ENCODE peak calls at places on chromosomes 16 and 17, in eight cellular contexts. D is GM23338; N is endothelial cell; Y is neural crest cell; L is CD8-positive, alpha-beta T cell; H is endodermal cell; E is lower leg skin; R is fibroblast of pulmonary artery. Q is an unnamed sample.

GRCh38 chr17:65956814-65957213 is 235.1 kb downstream of the CEP112 start:
- DNase-seq in D (no peak), N (no peak), Y (no peak), L (no peak), H (no peak), E (no peak), R (peak), Q (no peak)

GRCh38 chr17:39632153-39632941 is 4.6 kb upstream of the STARD3 start:
- DNase-seq in D (no peak), N (no peak), Y (no peak), L (no peak), H (peak), E (no peak), R (no peak), Q (no peak)

GRCh38 chr16:30567160-30567990 is 4.1 kb downstream of the ZNF688 start:
- DNase-seq in D (no peak), N (no peak), Y (no peak), L (no peak), H (no peak), E (no peak), R (peak), Q (no peak)

GRCh38 chr16:20610192-20610891 is 34.2 kb upstream of the ACSM2B start:
- DNase-seq in D (no peak), N (no peak), Y (no peak), L (no peak), H (no peak), E (no peak), R (no peak), Q (no peak)

GRCh38 chr17:181213-182163 is at the start of gene DOC2B:
- DNase-seq in D (peak), N (peak), Y (peak), L (no peak), H (peak), E (no peak), R (peak), Q (no peak)

GRCh38 chr17:81921996-81922565 is 4.1 kb upstream of the SIRT7 start:
- DNase-seq in D (no peak), N (no peak), Y (no peak), L (no peak), H (no peak), E (no peak), R (no peak), Q (no peak)

GRCh38 chr17:16378631-16379282 is 2.1 kb upstream of the UBB start:
- DNase-seq in D (peak), N (no peak), Y (no peak), L (no peak), H (peak), E (no peak), R (no peak), Q (no peak)

GRCh38 chr16:4182581-4183257 is 59.2 kb downstream of the SRL start:
- DNase-seq in D (no peak), N (no peak), Y (no peak), L (no peak), H (no peak), E (no peak), R (no peak), Q (no peak)

GRCh38 chr17:59840329-59840907 is 52.3 kb downstream of the TUBD1 start:
- DNase-seq in D (peak), N (no peak), Y (no peak), L (no peak), H (peak), E (no peak), R (peak), Q (no peak)

GRCh38 chr16:76535-77272 is 1.3 kb upstream of the MPG start:
- DNase-seq in D (no peak), N (peak), Y (no peak), L (no peak), H (peak), E (peak), R (peak), Q (no peak)

GRCh38 chr16:68236804-68237242 is 896 bp upstream of the ESRP2 start:
- DNase-seq in D (peak), N (no peak), Y (no peak), L (no peak), H (peak), E (no peak), R (no peak), Q (no peak)

GRCh38 chr16:12573730-12574383 is 229.8 kb downstream of the CPPED1 start:
- DNase-seq in D (peak), N (peak), Y (peak), L (peak), H (peak), E (peak), R (peak), Q (peak)

GRCh38 chr16:83475108-83475507 is 332.7 kb upstream of the HSBP1 start:
- DNase-seq in D (no peak), N (no peak), Y (no peak), L (no peak), H (no peak), E (no peak), R (no peak), Q (no peak)

GRCh38 chr17:82890339-82890730 is 50.5 kb upstream of the ZNF750 start:
- DNase-seq in D (no peak), N (no peak), Y (no peak), L (no peak), H (no peak), E (no peak), R (no peak), Q (no peak)

GRCh38 chr17:80106751-80107150 is 5.4 kb downstream of the GAA start:
- DNase-seq in D (no peak), N (no peak), Y (no peak), L (no peak), H (no peak), E (no peak), R (no peak), Q (peak)

GRCh38 chr17:15944720-15945492 is at the start of gene ADORA2B:
- DNase-seq in D (peak), N (peak), Y (peak), L (peak), H (peak), E (peak), R (peak), Q (no peak)

GRCh38 chr17:55784666-55785065 is 33.8 kb downstream of the PCTP start:
- DNase-seq in D (no peak), N (no peak), Y (no peak), L (no peak), H (no peak), E (no peak), R (no peak), Q (no peak)

GRCh38 chr17:48505788-48506187 is 25.0 kb downstream of the HOXB1 start:
- DNase-seq in D (no peak), N (no peak), Y (no peak), L (peak), H (peak), E (no peak), R (peak), Q (no peak)

GRCh38 chr17:55726440-55726839 is 3.8 kb upstream of the TMEM100 start:
- DNase-seq in D (no peak), N (no peak), Y (no peak), L (no peak), H (no peak), E (peak), R (peak), Q (peak)

GRCh38 chr17:33978889-33979288 is 276.2 kb upstream of the CCL2 start:
- DNase-seq in D (no peak), N (no peak), Y (no peak), L (no peak), H (no peak), E (no peak), R (no peak), Q (no peak)

GRCh38 chr17:49545811-49546545 is 29.7 kb upstream of the NXPH3 start:
- DNase-seq in D (no peak), N (no peak), Y (no peak), L (no peak), H (peak), E (peak), R (no peak), Q (peak)

GRCh38 chr16:64282181-64282580 is 839.7 kb downstream of the CDH11 start:
- DNase-seq in D (no peak), N (no peak), Y (no peak), L (no peak), H (no peak), E (no peak), R (no peak), Q (no peak)

DNA sequence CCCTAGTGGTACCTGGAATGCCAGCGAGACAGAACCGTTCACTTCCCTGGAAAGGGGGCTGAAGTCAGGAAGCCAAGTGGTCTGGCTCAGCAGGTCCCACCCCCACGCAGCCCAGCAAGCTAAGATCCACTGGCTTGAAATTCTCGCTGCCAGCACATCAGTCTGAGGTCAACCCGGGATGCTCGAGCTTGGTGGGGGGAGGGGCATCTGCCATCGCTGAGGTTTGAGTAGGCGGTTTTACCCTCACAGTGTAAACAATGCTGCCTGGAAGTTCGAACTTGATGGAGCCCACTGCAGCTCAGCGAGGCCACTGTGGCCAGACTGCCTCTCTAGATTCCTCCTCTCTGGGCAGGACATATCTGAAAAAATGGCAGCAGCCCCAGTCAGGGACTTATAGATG is 464.7 kb upstream of the TOM1L1 start:
- DNase-seq in D (peak), N (no peak), Y (no peak), L (no peak), H (no peak), E (no peak), R (no peak), Q (no peak)
- TF ChIP-seq CTCF in D (no peak), N (no peak), Y (no peak), L (no peak), H (no peak), E (no peak), R (no peak), Q (no peak)

GRCh38 chr17:21129023-21129681 is 2.4 kb downstream of the DHRS7B start:
- DNase-seq in D (peak), N (peak), Y (no peak), L (no peak), H (no peak), E (no peak), R (peak), Q (no peak)
- TF ChIP-seq CTCF in D (peak), N (no peak), Y (peak), L (no peak), H (peak), E (no peak), R (peak), Q (no peak)

GRCh38 chr16:9381908-9382307 is 290.5 kb downstream of the HAPSTR1 start:
- DNase-seq in D (no peak), N (no peak), Y (no peak), L (no peak), H (no peak), E (no peak), R (no peak), Q (no peak)

GRCh38 chr16:9378876-9379275 is 287.4 kb downstream of the HAPSTR1 start:
- DNase-seq in D (no peak), N (peak), Y (no peak), L (no peak), H (no peak), E (no peak), R (no peak), Q (no peak)

GRCh38 chr16:9383281-9383680 is 291.8 kb downstream of the HAPSTR1 start:
- DNase-seq in D (no peak), N (no peak), Y (no peak), L (no peak), H (no peak), E (no peak), R (no peak), Q (no peak)

GRCh38 chr16:9381399-9381798 is 290.0 kb downstream of the HAPSTR1 start:
- DNase-seq in D (no peak), N (no peak), Y (no peak), L (no peak), H (no peak), E (no peak), R (no peak), Q (no peak)

DNA sequence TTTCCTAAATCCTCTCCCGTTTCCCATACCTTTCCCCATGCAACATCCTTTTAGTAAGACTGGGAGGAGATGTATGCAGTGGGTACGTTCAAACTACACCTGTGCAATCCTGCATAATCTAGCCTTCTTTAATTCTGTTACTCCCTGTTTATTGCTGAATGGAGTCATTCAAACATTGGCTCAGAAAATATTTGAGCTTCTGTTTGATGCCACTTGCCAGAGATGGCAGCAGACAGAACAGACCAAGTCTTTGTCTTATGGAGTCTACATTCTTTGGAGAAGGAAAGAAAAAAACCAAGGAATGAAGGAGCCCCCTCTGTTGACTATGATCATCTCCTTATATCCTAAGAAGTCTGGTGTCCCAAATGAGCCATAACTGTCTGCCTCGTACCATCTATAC is 288.8 kb downstream of the HAPSTR1 start:
- DNase-seq in D (no peak), N (no peak), Y (no peak), L (no peak), H (no peak), E (no peak), R (no peak), Q (no peak)
- TF ChIP-seq CTCF in D (no peak), N (no peak), Y (no peak), L (no peak), H (no peak), E (no peak), R (no peak), Q (no peak)

DNA sequence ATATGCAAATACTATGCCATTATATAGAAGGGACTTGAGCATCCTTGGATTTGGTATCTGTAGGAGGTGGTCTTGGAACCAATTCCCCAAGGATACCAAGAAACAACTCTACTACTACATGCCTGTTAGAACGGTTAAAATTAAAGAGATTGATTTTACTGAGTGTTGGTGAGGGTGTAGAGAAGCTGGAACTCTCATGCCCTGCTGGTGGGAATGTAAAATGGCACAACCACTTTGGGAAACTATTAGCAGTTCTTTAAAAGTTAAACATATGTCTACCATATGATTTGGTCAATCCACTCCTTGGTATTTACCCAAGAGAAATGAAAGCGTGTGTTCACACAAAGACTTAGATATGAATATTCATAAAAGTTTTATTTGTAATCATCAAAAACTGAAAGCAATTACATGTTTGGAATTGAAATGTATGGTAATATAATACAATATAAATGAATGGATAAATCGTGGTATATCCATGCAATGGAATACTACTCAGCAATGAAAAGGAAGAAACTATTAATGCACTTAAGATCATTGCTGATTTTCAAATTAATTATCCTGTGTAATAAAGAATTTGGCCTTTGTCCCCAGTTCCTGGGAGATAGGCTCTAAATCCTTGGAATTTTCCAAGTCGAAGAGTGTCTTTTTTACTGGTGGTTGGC is 7.8 kb downstream of the MFSD6L start:
- DNase-seq in D (no peak), N (no peak), Y (no peak), L (no peak), H (no peak), E (no peak), R (no peak), Q (no peak)
- TF ChIP-seq CTCF in D (peak), N (peak), Y (peak), L (no peak), H (peak), E (no peak), R (no peak), Q (no peak)

DNA sequence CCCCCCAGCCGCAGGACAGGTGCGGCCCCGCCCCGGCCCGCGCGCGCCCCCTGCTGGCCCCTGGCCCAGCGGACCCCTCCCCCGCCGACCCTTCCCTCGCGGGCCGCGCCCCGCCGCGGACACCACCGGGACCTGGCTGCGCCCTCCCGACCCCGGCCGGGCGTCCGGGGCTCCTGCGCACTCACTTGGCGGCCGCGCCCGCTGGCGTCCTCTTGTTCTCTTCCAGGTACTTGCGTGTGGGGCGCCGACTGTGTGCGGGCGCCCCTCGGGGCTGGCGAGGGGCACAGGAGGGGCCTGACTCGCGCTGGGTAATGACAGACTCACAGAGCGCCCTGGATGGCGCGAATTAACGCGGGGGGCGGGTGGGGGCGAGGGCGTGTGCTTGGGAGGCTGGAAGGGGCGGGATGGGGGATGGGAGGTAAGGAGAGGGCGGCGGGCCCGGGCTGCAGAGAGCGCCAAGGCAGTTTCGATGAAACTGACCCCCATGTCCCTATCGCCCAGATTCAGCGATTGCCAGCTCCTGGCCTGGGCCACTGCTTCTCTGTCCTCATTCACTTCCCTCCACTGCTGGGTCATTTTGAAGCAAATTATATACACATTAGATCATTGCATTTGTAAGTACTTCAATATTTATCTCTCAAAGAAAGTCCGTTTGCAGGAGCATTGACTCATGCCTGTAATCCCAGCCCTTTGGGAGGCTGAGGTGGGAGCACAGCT is 445 bp upstream of the DBNDD1 start:
- DNase-seq in D (peak), N (peak), Y (no peak), L (peak), H (peak), E (no peak), R (peak), Q (no peak)
- TF ChIP-seq CTCF in D (peak), N (peak), Y (peak), L (no peak), H (peak), E (no peak), R (no peak), Q (peak)

DNA sequence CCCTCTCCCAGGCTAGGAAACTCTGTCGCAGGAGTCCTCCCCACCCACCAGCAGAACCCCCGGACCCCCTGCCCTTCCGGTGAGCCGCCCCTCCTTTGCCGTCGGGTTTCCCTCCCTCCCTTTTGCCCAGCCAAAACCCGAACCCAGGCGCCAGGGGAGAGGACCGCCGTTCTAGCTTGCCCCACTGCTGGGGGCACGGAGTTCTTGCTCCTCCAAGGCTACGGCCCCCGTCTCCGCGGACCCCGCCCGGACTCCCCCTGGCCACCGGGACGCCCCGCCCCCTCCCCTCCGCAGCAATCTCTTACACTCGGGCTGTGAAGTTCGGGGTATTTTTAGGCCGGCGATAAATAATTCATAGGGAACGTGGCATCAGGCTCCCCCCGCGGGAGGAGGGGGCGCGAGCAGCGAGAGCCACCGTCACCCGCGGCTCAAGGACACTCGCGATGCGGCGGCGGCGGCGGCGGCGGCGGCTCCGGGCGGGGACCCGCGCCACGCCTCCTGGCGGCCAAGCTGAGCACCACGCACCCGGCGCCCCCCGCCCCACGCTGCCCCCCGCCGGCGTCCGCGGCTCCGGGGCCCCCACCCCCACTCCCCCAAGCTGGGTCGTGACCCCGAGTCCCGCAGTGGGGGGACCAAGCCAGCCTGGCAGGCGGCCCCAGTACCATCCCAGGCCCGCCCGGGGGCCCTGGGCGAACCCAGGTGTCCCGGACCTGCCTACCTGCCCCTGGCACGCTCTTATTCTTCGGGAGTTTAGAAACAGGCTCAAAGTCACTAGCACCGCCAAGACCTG is at the start of gene GRIN2C:
- DNase-seq in D (no peak), N (peak), Y (peak), L (no peak), H (peak), E (no peak), R (no peak), Q (no peak)
- TF ChIP-seq CTCF in D (peak), N (peak), Y (peak), L (peak), H (peak), E (no peak), R (no peak), Q (peak)

GRCh38 chr17:1627219-1627986 is 1.2 kb downstream of the SLC43A2 start:
- DNase-seq in D (peak), N (peak), Y (no peak), L (no peak), H (peak), E (no peak), R (no peak), Q (no peak)

GRCh38 chr17:1629647-1630310 is 1.1 kb upstream of the SLC43A2 start:
- DNase-seq in D (peak), N (peak), Y (no peak), L (peak), H (peak), E (no peak), R (peak), Q (no peak)

GRCh38 chr17:1630662-1631061 is 2.0 kb upstream of the SLC43A2 start:
- DNase-seq in D (no peak), N (no peak), Y (no peak), L (no peak), H (no peak), E (no peak), R (no peak), Q (no peak)

GRCh38 chr17:1627987-1628855 is at the start of gene SLC43A2:
- DNase-seq in D (peak), N (peak), Y (peak), L (peak), H (peak), E (peak), R (peak), Q (no peak)

GRCh38 chr17:1628856-1629646 is 417 bp upstream of the SLC43A2 start:
- DNase-seq in D (peak), N (peak), Y (peak), L (peak), H (peak), E (peak), R (peak), Q (peak)
- TF ChIP-seq CTCF in D (peak), N (no peak), Y (peak), L (no peak), H (peak), E (no peak), R (no peak), Q (peak)

GRCh38 chr17:9116861-9117568 is 95.7 kb downstream of the NTN1 start:
- DNase-seq in D (no peak), N (no peak), Y (no peak), L (no peak), H (peak), E (no peak), R (no peak), Q (no peak)

GRCh38 chr17:9116311-9116820 is 95.1 kb downstream of the NTN1 start:
- DNase-seq in D (no peak), N (no peak), Y (peak), L (no peak), H (peak), E (no peak), R (no peak), Q (no peak)

GRCh38 chr17:9110501-9110900 is 89.2 kb downstream of the NTN1 start:
- DNase-seq in D (no peak), N (no peak), Y (no peak), L (no peak), H (peak), E (no peak), R (no peak), Q (no peak)

GRCh38 chr17:9120471-9120870 is 99.2 kb downstream of the NTN1 start:
- DNase-seq in D (peak), N (peak), Y (peak), L (no peak), H (peak), E (no peak), R (no peak), Q (no peak)

GRCh38 chr17:9115446-9116265 is 94.3 kb downstream of the NTN1 start:
- DNase-seq in D (peak), N (peak), Y (peak), L (peak), H (peak), E (peak), R (peak), Q (peak)
- TF ChIP-seq CTCF in D (peak), N (no peak), Y (no peak), L (no peak), H (peak), E (no peak), R (peak), Q (peak)

Q was measured in suprapubic skin.